ENCODE peak calls at places on chromosomes 11 and 22, in nine cellular contexts. U is tibial nerve, O is ovary, B is lower leg skin, P is HCT116, Z is uterus, F is IMR-90, L is stomach, S is A549. M is an unnamed sample.

GRCh38 chr22:46234851-46235437 is 15.1 kb downstream of the CDPF1 start:
- DNase-seq in L (no peak), U (no peak), Z (no peak), F (no peak), O (no peak), S (no peak), B (no peak), P (no peak), M (no peak)

GRCh38 chr11:66706989-66707388 is 22.0 kb downstream of the SPTBN2 start:
- DNase-seq in S (no peak), L (no peak), F (no peak), B (no peak), P (no peak), O (no peak), Z (no peak), U (no peak), M (no peak)

GRCh38 chr22:48921411-48921903 is 906.2 kb downstream of the BRD1 start:
- DNase-seq in O (no peak), S (no peak), Z (no peak), L (peak; percentile 23), F (no peak), U (no peak), P (no peak), B (no peak), M (no peak)

GRCh38 chr22:24474221-24474620 is 20.9 kb upstream of the UPB1 start:
- DNase-seq in L (no peak), S (peak; percentile 36), O (no peak), U (no peak), P (peak; percentile 40), F (peak; percentile 92), Z (no peak), B (no peak), M (peak; percentile 33)

GRCh38 chr11:92751594-92751993 is 217.9 kb upstream of the MTNR1B start:
- DNase-seq in U (no peak), F (no peak), L (no peak), Z (no peak), S (no peak), O (no peak), P (no peak), B (no peak), M (no peak)

GRCh38 chr11:85758026-85758425 is 52.9 kb downstream of the SYTL2 start:
- DNase-seq in P (no peak), B (no peak), S (no peak), Z (no peak), L (no peak), F (no peak), O (no peak), U (no peak), M (no peak)

GRCh38 chr11:33636104-33636503 is 64.5 kb downstream of the C11orf91 start:
- DNase-seq in Z (no peak), S (peak; percentile 77), F (no peak), U (no peak), P (no peak), L (no peak), O (no peak), B (no peak), M (no peak)

GRCh38 chr11:119509969-119510401 is 87.0 kb upstream of the THY1 start:
- DNase-seq in L (no peak), F (peak; percentile 92), S (peak; percentile 42), B (peak; percentile 61), U (no peak), P (no peak), Z (peak; percentile 42), O (peak; percentile 41), M (peak; percentile 50)

GRCh38 chr11:77842451-77843121 is 21.6 kb downstream of the AAMDC start:
- DNase-seq in L (no peak), O (no peak), Z (no peak), F (peak; percentile 53), S (no peak), U (no peak), P (no peak), B (no peak), M (no peak)

GRCh38 chr11:83004855-83005556 is 66.7 kb downstream of the RAB30 start:
- DNase-seq in B (no peak), Z (no peak), P (no peak), O (no peak), L (no peak), F (no peak), U (no peak), S (no peak), M (no peak)

GRCh38 chr11:20337526-20338154 is 25.9 kb upstream of the HTATIP2 start:
- DNase-seq in P (peak; percentile 27), B (no peak), O (no peak), U (no peak), Z (no peak), F (peak; percentile 11), L (no peak), S (peak; percentile 42), M (no peak)

GRCh38 chr11:64339319-64339718 is 685 bp upstream of the CCDC88B start:
- DNase-seq in Z (no peak), P (no peak), S (no peak), U (no peak), L (no peak), B (no peak), F (no peak), O (no peak), M (no peak)

GRCh38 chr11:65637794-65638317 is at the start of gene SIPA1:
- DNase-seq in S (peak; percentile 91), O (peak; percentile 81), U (peak; percentile 57), B (peak; percentile 46), L (peak; percentile 78), F (peak; percentile 93), Z (peak; percentile 83), P (peak; percentile 73), M (peak; percentile 97)
- TF ChIP-seq POLR2A in S (peak; percentile 42), O (peak; percentile 59), U (peak; percentile 63), B (no peak), L (no peak), F (no peak), Z (peak; percentile 71), P (peak; percentile 52), M (peak; percentile 61)

GRCh38 chr11:123645576-123645975 is 8.8 kb downstream of the SCN3B start:
- DNase-seq in U (no peak), L (no peak), S (no peak), O (no peak), F (no peak), P (no peak), B (no peak), Z (no peak), M (no peak)
- TF ChIP-seq POLR2A in U (no peak), L (no peak), S (no peak), O (no peak), F (no peak), P (no peak), B (no peak), Z (no peak), M (no peak)

GRCh38 chr11:9573054-9573774 is at the start of gene WEE1:
- DNase-seq in P (peak; percentile 96), U (peak; percentile 96), O (peak; percentile 99), S (peak; percentile 99), B (peak; percentile 97), F (peak; percentile 98), L (peak; percentile 98), Z (peak; percentile 100), M (peak; percentile 92)

GRCh38 chr11:9573775-9574555 is 495 bp downstream of the WEE1 start:
- DNase-seq in B (no peak), S (no peak), F (no peak), O (no peak), P (no peak), Z (peak; percentile 42), L (peak; percentile 31), U (no peak), M (no peak)

GRCh38 chr11:9574556-9574805 is 1.0 kb downstream of the WEE1 start:
- DNase-seq in U (no peak), Z (peak; percentile 57), L (peak; percentile 34), F (no peak), B (no peak), P (no peak), O (peak; percentile 69), S (peak; percentile 28), M (no peak)

GRCh38 chr11:9575531-9576240 is 2.2 kb downstream of the WEE1 start:
- DNase-seq in O (no peak), S (no peak), U (no peak), F (no peak), Z (no peak), B (no peak), P (no peak), L (no peak), M (no peak)

GRCh38 chr11:9574806-9575530 is 1.5 kb downstream of the WEE1 start:
- DNase-seq in P (peak; percentile 56), O (peak; percentile 79), F (peak; percentile 87), B (peak; percentile 71), S (peak; percentile 84), U (peak; percentile 20), Z (peak; percentile 65), L (peak; percentile 44), M (peak; percentile 71)
- TF ChIP-seq POLR2A in P (no peak), O (peak; percentile 77), F (peak; percentile 87), B (no peak), S (no peak), U (no peak), Z (peak; percentile 91), L (no peak), M (no peak)

GRCh38 chr22:26620197-26620596 is 1.6 kb upstream of the CRYBA4 start:
- DNase-seq in F (no peak), O (no peak), P (no peak), B (no peak), U (no peak), Z (no peak), S (no peak), L (no peak), M (no peak)

GRCh38 chr22:26619510-26619909 is 1.7 kb upstream of the CRYBB1 start:
- DNase-seq in U (no peak), O (no peak), F (no peak), P (no peak), Z (no peak), B (no peak), S (no peak), L (no peak), M (no peak)

GRCh38 chr22:26621663-26622062 is at the start of gene CRYBA4:
- DNase-seq in S (no peak), U (no peak), P (no peak), L (no peak), Z (no peak), O (no peak), F (no peak), B (no peak), M (no peak)

GRCh38 chr22:26624788-26625187 is 3.0 kb downstream of the CRYBA4 start:
- DNase-seq in P (no peak), Z (no peak), F (no peak), B (no peak), L (no peak), O (no peak), S (no peak), U (no peak), M (no peak)

DNA sequence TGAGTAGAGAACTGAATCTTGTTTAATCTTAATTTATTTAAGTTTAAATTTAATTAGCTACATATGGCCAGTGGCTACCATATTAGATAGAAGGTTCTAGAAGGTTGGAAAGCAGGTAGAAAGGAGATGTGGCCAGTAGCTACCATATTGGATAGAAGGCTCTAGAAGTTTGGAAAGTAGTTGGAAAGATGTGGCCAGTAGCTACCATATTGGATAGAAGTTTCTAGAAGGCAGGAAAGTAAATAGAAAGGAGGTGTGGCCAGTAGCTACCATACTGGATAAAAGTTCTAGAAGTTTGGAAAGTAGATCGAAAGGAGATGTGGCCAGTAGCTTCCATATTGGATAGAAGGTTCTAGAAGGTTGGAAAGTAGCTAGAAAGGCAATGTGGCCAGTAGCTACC is 2.2 kb downstream of the CRYBA4 start:
- DNase-seq in P (no peak), O (no peak), Z (no peak), L (no peak), U (no peak), S (no peak), B (no peak), F (no peak), M (no peak)
- TF ChIP-seq POLR2A in P (no peak), O (no peak), Z (no peak), L (no peak), U (no peak), S (no peak), B (no peak), F (no peak), M (no peak)